ENCODE peak calls at places on chromosomes 12 and 14, in six cellular contexts. A, R, X, G, Q and S are unnamed samples. For H3K36me3, the result is how much of the 10 kb centered on the place peaks cover.

GRCh38 chr12:107461222-107461980 is 224.2 kb upstream of the PWP1 start:
- DNase-seq in G (no peak), X (no peak), Q (no peak), R (peak), A (no peak), S (no peak)

GRCh38 chr14:93956082-93956481 is 20.3 kb downstream of the ASB2 start:
- DNase-seq in X (no peak), A (no peak), Q (no peak), G (no peak), R (no peak), S (no peak)

GRCh38 chr12:55743967-55744931 is 1.3 kb downstream of the GDF11 start:
- DNase-seq in X (no peak), R (no peak), A (no peak), Q (no peak), G (no peak), S (no peak)

GRCh38 chr12:104219908-104220404 is 4.4 kb downstream of the TXNRD1 start:
- DNase-seq in Q (peak), R (peak), A (peak), G (peak), X (no peak), S (peak)

GRCh38 chr14:56300495-56300894 is 182.3 kb downstream of the PELI2 start:
- DNase-seq in R (no peak), G (no peak), Q (no peak), X (no peak), A (no peak), S (no peak)

GRCh38 chr12:58537278-58537677 is 383.0 kb downstream of the LRIG3 start:
- DNase-seq in X (no peak), G (no peak), A (peak), R (no peak), Q (no peak), S (no peak)

GRCh38 chr14:96400495-96400894 is 8.6 kb downstream of the AK7 start:
- DNase-seq in R (no peak), G (no peak), A (no peak), X (no peak), Q (peak), S (no peak)

GRCh38 chr12:45575417-45575816 is 154.1 kb upstream of the ARID2 start:
- DNase-seq in Q (no peak), A (no peak), G (no peak), R (no peak), X (no peak), S (no peak)

GRCh38 chr14:43914041-43914693 is 592.9 kb downstream of the FSCB start:
- DNase-seq in X (no peak), Q (no peak), A (no peak), R (no peak), G (no peak), S (no peak)

GRCh38 chr12:2152134-2152533 is 99.3 kb downstream of the CACNA1C start:
- DNase-seq in Q (no peak), A (no peak), G (no peak), X (no peak), R (no peak), S (no peak)

GRCh38 chr12:107778383-107779015 is 4.0 kb downstream of the ASCL4 start:
- DNase-seq in R (no peak), G (peak), A (peak), Q (no peak), X (no peak), S (no peak)

GRCh38 chr14:22797017-22797917 is 18.0 kb downstream of the SLC7A7 start:
- DNase-seq in G (no peak), X (no peak), Q (no peak), A (no peak), R (no peak), S (no peak)

GRCh38 chr14:73887116-73887490 is 444 bp downstream of the ZNF410 start:
- DNase-seq in R (no peak), A (peak), X (no peak), G (no peak), Q (no peak), S (no peak)

GRCh38 chr14:91414475-91415342 is 2.9 kb downstream of the CCDC88C start:
- DNase-seq in A (no peak), X (no peak), G (no peak), Q (no peak), R (no peak), S (no peak)

GRCh38 chr12:12327802-12328201 is 22.2 kb downstream of the MANSC1 start:
- DNase-seq in G (no peak), R (no peak), A (peak), X (no peak), Q (no peak), S (no peak)

GRCh38 chr12:68792952-68793351 is 15.0 kb upstream of the MDM2 start:
- DNase-seq in A (peak), R (no peak), G (peak), Q (no peak), X (no peak), S (no peak)

GRCh38 chr12:868722-869121 is 80.8 kb downstream of the RAD52 start:
- DNase-seq in G (no peak), X (no peak), A (no peak), R (no peak), Q (no peak), S (no peak)

GRCh38 chr14:54845616-54846015 is 57.0 kb downstream of the GCH1 start:
- DNase-seq in A (no peak), G (no peak), X (no peak), R (no peak), Q (no peak), S (no peak)

GRCh38 chr14:38238332-38238731 is 17.6 kb downstream of the CLEC14A start:
- DNase-seq in R (no peak), X (no peak), A (no peak), Q (no peak), G (no peak), S (no peak)

GRCh38 chr12:126811401-126811800 is 1455.6 kb upstream of the TMEM132C start:
- DNase-seq in Q (no peak), G (no peak), R (no peak), A (no peak), X (no peak), S (no peak)

GRCh38 chr14:76761198-76761848 is at the start of gene VASH1:
- DNase-seq in G (peak), A (no peak), Q (peak), X (no peak), R (peak), S (peak)

GRCh38 chr14:101594511-101595148 is 33.3 kb downstream of the DIO3 start:
- DNase-seq in R (no peak), A (no peak), Q (peak), G (no peak), X (no peak), S (no peak)

GRCh38 chr12:120234643-120235368 is 30.7 kb downstream of the PXN start:
- DNase-seq in Q (peak), G (peak), A (peak), R (peak), X (peak), S (peak)

GRCh38 chr12:50764861-50765324 is 992 bp downstream of the ATF1 start:
- DNase-seq in Q (no peak), A (peak), X (peak), G (peak), R (peak), S (no peak)

GRCh38 chr12:59839514-59839913 is 243.7 kb downstream of the SLC16A7 start:
- DNase-seq in X (no peak), G (no peak), Q (no peak), A (no peak), R (no peak), S (no peak)

GRCh38 chr14:96268426-96269358 is 12.7 kb downstream of the BDKRB1 start:
- DNase-seq in Q (no peak), R (no peak), A (no peak), G (peak), X (peak), S (no peak)

GRCh38 chr12:123266679-123267277 is 4.9 kb downstream of the CDK2AP1 start:
- DNase-seq in Q (no peak), A (no peak), X (no peak), G (no peak), R (no peak), S (no peak)
- H3K36me3 ChIP-seq in Q (half or more), A (under half), X (under half), G (under half), R (under half), S (half or more)

GRCh38 chr12:47819902-47820630 is at the start of gene HDAC7:
- DNase-seq in Q (peak), G (peak), A (peak), R (peak), X (peak), S (peak)

GRCh38 chr12:47819544-47819901 is 180 bp downstream of the HDAC7 start:
- DNase-seq in A (no peak), Q (no peak), X (no peak), R (no peak), G (no peak), S (no peak)

GRCh38 chr12:47818007-47818376 is 1.7 kb downstream of the HDAC7 start:
- DNase-seq in R (no peak), Q (no peak), A (no peak), G (no peak), X (no peak), S (no peak)

GRCh38 chr12:47818382-47818700 is 1.4 kb downstream of the HDAC7 start:
- DNase-seq in A (no peak), Q (no peak), G (peak), X (no peak), R (no peak), S (no peak)

GRCh38 chr12:47818701-47819543 is 781 bp downstream of the HDAC7 start:
- DNase-seq in A (peak), Q (no peak), R (peak), G (peak), X (peak), S (peak)
- TF ChIP-seq POLR2A in A (no peak), Q (peak), R (no peak), G (peak), X (no peak), S (no peak)

GRCh38 chr12:53006810-53007742 is 820 bp downstream of the EIF4B start:
- DNase-seq in G (peak), Q (no peak), X (peak), R (peak), A (peak), S (peak)

GRCh38 chr12:53010955-53011354 is 4.7 kb downstream of the EIF4B start:
- DNase-seq in R (no peak), Q (no peak), A (no peak), G (no peak), X (no peak), S (no peak)

GRCh38 chr12:53014709-53015108 is 8.5 kb downstream of the EIF4B start:
- DNase-seq in Q (no peak), X (no peak), R (no peak), G (no peak), A (no peak), S (no peak)

GRCh38 chr12:53011889-53012288 is 5.6 kb downstream of the EIF4B start:
- DNase-seq in G (no peak), R (no peak), X (no peak), A (peak), Q (no peak), S (no peak)

DNA sequence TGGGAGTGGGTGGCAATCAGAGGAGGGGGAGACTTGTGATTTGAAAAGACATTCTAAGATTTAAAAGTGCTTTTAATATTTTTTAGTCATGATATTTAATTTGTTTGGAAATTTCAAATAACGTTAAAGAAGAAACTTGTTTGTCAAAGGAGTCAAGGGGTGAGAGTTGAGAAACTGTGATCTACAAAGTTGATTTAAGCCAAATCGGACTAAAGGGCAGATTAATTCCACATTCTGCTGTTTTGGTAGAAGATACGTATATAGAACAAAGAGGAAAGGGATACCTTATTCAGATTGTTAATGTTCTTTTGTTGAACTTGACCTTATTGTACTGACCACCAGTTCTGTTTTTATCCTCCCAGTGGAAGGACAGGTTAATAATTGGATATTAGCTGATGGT is 6.7 kb downstream of the EIF4B start:
- DNase-seq in X (no peak), R (no peak), G (no peak), Q (no peak), A (no peak), S (no peak)
- H3K36me3 ChIP-seq in X (under half), R (under half), G (under half), Q (under half), A (half or more), S (under half)

DNA sequence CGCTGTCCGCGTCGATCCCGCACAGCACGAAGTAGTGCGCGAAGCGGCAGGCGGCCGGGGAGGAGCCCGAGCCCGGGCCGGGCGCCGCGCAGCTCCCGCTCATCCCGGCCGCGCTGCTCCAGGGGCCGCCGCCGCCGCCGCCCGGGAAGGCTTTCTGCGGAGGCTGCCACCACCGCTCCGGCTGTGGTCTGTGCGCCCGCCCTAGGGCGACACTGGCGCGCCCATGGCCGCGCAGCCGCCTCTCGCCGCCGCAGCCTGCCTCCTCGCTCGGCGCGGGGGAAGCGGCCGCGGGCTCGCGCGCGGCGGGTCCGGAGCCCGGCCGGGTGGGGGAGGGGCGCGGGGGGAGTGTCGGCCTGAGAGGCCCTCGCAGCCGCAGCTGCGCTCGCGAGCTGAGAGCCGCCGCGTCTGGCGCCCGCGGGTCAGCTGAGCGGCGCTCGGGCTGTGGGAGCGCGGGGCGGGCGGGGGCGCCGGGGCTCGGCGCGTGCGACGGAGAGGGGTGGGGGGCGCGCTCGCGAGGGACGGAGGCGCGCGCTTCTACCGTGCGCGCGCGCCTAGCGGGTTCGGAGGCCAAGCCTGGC is at the start of gene DENND5B:
- DNase-seq in G (peak), Q (no peak), A (peak), X (peak), R (peak), S (peak)
- TF ChIP-seq POLR2A in G (no peak), Q (no peak), A (peak), X (no peak), R (peak), S (no peak)

GRCh38 chr12:122547330-122547729 is 20.3 kb downstream of the KNTC1 start:
- DNase-seq in R (no peak), X (no peak), A (no peak), G (no peak), Q (no peak), S (no peak)

GRCh38 chr12:122544537-122544936 is 17.5 kb downstream of the KNTC1 start:
- DNase-seq in Q (no peak), X (no peak), R (no peak), A (no peak), G (no peak), S (no peak)

DNA sequence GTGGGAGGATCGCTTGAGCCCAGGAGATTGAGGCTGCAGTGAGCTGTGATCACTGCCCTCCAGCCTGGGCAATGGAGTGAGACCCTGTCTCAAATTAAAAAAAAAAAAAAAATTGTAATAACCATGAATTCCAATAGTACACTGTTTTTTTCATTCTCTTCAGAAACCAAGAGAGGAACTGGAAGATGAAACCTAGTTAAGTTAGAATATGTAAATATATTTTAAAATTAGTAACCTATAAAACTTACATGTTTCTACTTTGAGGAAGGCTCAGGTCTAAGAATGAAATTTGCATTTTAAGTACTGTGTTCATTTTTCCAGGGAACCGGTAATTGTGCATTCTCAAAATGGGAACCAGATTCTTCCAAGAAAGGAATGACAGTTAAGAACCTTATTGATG is 18.8 kb downstream of the KNTC1 start:
- DNase-seq in R (no peak), G (no peak), Q (no peak), X (no peak), A (no peak), S (no peak)
- H3K36me3 ChIP-seq in R (under half), G (under half), Q (half or more), X (under half), A (under half), S (half or more)

GRCh38 chr12:96427269-96427729 is 27.1 kb upstream of the CDK17 start:
- DNase-seq in Q (no peak), R (peak), G (peak), A (peak), X (peak), S (peak)
- TF ChIP-seq POLR2A in Q (no peak), R (no peak), G (no peak), A (no peak), X (no peak), S (no peak)

DNA sequence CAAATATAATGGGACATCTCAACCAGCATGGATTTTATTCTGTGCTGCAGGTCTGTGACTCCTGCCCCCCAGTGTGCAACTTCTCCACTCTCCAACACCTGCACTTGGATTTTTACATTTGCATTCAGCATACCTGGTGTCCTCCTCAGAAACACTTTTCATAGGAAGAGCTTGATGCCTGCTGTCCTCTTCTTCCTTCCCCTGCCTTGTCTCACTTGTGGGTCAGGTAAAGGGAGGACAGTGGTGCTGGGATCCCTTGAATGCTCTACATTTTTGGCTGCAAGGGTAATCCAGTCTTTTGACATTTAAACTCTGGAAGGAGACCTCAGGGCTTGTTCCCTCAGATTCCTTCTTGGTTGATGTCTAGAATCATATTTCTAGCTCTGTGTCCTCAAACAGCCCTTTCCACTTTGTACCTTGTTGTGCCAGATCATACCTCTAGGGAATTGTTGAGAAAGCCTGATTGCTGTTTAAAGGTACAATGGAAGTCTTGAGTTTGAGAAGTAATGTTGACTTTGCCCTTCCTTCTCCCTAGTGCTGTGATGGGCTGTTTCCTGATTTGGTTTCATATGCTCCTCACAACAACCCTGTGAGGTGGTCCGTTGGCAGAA is 12.6 kb downstream of the UBE3B start:
- DNase-seq in A (no peak), R (no peak), Q (no peak), X (no peak), G (no peak), S (no peak)
- H3K36me3 ChIP-seq in A (half or more), R (under half), Q (half or more), X (under half), G (half or more), S (half or more)

GRCh38 chr14:52874389-52874788 is 76.5 kb downstream of the FERMT2 start:
- DNase-seq in R (no peak), A (no peak), X (no peak), Q (no peak), G (no peak), S (no peak)
- TF ChIP-seq POLR2A in R (no peak), A (no peak), X (no peak), Q (no peak), G (no peak), S (no peak)

GRCh38 chr14:52661314-52661713 is 34.0 kb downstream of the ERO1A start:
- DNase-seq in Q (no peak), X (no peak), R (no peak), A (no peak), G (no peak), S (no peak)

GRCh38 chr14:52663850-52664249 is 31.5 kb downstream of the ERO1A start:
- DNase-seq in X (no peak), A (no peak), R (no peak), Q (no peak), G (no peak), S (no peak)

GRCh38 chr14:52660325-52660724 is 35.0 kb downstream of the ERO1A start:
- DNase-seq in R (no peak), X (no peak), G (no peak), A (no peak), Q (no peak), S (no peak)
- H3K36me3 ChIP-seq in R (under half), X (under half), G (under half), A (under half), Q (under half), S (half or more)